ENCODE peak calls at places on chromosomes 7 and 10, in five cellular contexts. J, A, M, Y and E are unnamed samples.

GRCh38 chr7:150927954-150928340 is 50.2 kb downstream of the KCNH2 start:
- DNase-seq in J (no peak), A (peak), M (no peak), Y (peak), E (no peak)

GRCh38 chr10:78549536-78549935 is 515.9 kb downstream of the RPS24 start:
- DNase-seq in J (no peak), A (no peak), M (no peak), Y (no peak), E (peak)

GRCh38 chr7:115128163-115128562 is 206.3 kb downstream of the MDFIC start:
- DNase-seq in J (no peak), A (no peak), M (no peak), Y (no peak), E (no peak)

GRCh38 chr10:86757110-86757790 is 831 bp downstream of the BMPR1A start:
- DNase-seq in J (peak), A (peak), M (peak), Y (peak), E (peak)

GRCh38 chr7:130822642-130823041 is 88.6 kb upstream of the KLF14 start:
- DNase-seq in J (no peak), A (no peak), M (no peak), Y (peak), E (no peak)

GRCh38 chr10:28800144-28800543 is 122.8 kb downstream of the BAMBI start:
- DNase-seq in J (no peak), A (no peak), M (no peak), Y (peak), E (no peak)

GRCh38 chr10:52940921-52941320 is 168.3 kb upstream of the MBL2 start:
- DNase-seq in J (no peak), A (no peak), M (no peak), Y (no peak), E (no peak)

GRCh38 chr10:6567894-6568293 is 12.2 kb downstream of the PRKCQ start:
- DNase-seq in J (no peak), A (no peak), M (no peak), Y (no peak), E (no peak)

GRCh38 chr7:149718730-149719049 is 54.7 kb downstream of the ZNF467 start:
- DNase-seq in J (no peak), A (no peak), M (no peak), Y (no peak), E (no peak)

GRCh38 chr7:128203047-128203491 is 38.0 kb upstream of the LEP start:
- DNase-seq in J (no peak), A (no peak), M (no peak), Y (no peak), E (peak)

GRCh38 chr7:48090095-48090805 is 1.2 kb downstream of the UPP1 start:
- DNase-seq in J (peak), A (no peak), M (peak), Y (peak), E (no peak)
- TF ChIP-seq POLR2A in J (no peak), A (no peak), M (no peak), Y (peak), E (no peak)

DNA sequence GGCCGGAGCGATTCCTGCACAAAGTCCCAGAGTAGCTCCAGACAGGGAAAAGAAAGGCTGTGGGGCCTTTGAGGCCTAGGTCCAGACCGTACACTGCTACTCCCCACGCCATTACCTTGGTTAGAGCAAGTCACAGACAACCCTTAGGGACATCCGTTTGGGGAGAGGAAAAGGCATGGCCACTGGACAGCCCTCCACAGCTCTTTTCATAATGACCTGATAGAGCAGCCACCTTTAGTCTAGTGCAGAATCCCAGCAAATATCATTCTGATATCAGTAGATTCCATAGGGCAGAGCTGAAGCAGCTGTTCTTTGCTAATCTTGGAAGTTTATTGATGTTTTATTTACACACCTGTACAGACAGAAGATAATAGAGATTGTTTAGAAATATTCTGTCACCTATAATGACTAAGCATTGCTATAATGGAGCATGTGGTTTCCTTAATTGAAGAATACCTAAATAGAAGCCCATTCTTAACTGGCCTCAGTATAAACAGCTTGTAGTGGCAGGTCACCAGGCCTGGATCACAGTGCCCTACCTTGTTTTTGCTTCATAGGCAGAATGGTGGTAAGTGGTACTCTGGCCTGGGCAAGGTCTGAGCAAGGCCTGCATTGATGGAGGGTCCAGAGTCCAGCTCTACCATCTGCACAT is 27.9 kb downstream of the OGDH start:
- DNase-seq in J (no peak), A (no peak), M (peak), Y (peak), E (no peak)
- TF ChIP-seq POLR2A in J (no peak), A (no peak), M (peak), Y (no peak), E (no peak)

GRCh38 chr10:34780818-34781380 is 34.2 kb downstream of the PARD3 start:
- DNase-seq in J (no peak), A (no peak), M (no peak), Y (peak), E (no peak)
- TF ChIP-seq POLR2A in J (no peak), A (no peak), M (no peak), Y (no peak), E (no peak)

DNA sequence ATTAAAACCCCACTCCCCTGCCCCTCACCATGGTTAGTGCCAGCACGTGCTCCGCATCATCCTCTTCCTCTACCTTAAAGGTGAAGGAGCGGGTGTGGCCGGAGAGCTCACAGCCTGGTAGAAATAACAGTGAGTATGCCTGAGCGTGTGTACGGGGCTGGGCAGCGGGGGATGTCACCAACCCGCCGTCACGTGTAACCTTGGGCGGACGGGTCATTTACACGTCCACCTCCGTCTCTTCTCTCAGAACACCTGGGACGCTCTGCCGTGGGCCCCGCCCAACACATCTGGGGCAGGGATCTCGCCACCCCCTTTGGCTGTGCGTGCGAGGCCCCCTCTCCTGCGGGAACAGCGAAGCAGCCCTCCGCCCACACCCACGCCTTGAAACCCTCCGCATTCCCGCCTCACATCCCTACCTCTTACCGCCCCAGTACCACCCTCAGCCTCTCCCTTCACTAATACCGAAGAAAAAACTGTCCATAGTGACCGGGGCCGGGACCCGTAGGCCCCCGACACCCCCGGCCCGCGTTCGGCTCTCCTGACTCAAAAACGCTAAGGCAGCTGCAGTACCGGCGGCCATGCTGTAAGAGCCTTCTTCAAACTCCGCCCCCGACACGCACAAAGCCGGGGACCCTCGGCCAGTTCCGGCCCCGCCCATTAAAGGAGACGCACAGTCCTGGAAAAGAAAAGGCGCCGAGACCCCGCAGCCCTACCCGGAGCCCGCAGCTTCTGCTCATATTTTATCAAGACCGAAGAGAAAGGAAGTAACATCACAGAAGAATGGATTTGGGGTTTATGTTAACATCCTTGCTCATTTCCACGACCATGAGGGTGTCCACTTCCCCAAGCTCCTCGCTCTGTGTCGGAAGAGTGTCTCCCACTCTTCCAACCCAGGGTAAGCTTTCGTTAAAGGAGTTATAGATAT is at the start of gene NPM3:
- DNase-seq in J (peak), A (peak), M (peak), Y (peak), E (peak)
- TF ChIP-seq POLR2A in J (no peak), A (peak), M (peak), Y (peak), E (no peak)

GRCh38 chr7:77738871-77739270 is 42.6 kb downstream of the RSBN1L start:
- DNase-seq in J (no peak), A (no peak), M (no peak), Y (peak), E (no peak)
- TF ChIP-seq POLR2A in J (no peak), A (no peak), M (no peak), Y (no peak), E (no peak)

GRCh38 chr7:142854505-142855400 is at the start of gene EPHB6:
- DNase-seq in J (peak), A (no peak), M (peak), Y (peak), E (peak)
- TF ChIP-seq POLR2A in J (no peak), A (no peak), M (no peak), Y (no peak), E (no peak)

DNA sequence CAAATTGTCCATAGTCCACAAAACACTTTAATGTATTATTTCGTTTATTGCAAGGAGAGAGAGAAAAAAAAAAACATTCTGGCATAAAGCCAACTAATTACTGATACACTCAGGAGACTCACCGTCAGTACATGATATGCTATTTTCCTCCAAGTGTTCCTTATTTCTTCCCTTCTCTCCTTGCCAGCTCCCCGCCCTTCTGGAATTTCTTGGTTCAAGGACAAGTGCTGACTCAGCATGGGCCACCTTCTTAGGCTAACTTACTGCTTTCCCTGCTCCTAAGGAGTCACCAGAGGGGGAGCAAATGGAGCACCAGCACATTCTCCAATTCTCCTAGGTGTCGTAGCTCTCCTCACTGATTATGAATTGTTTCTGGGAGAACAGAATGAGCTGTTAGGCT is 133.8 kb upstream of the HDAC9 start:
- DNase-seq in J (peak), A (no peak), M (peak), Y (no peak), E (no peak)
- TF ChIP-seq POLR2A in J (no peak), A (no peak), M (no peak), Y (no peak), E (no peak)

GRCh38 chr10:62096534-62096933 is 172.1 kb downstream of the RTKN2 start:
- DNase-seq in J (no peak), A (no peak), M (no peak), Y (peak), E (no peak)

GRCh38 chr10:62099299-62099698 is 169.3 kb downstream of the RTKN2 start:
- DNase-seq in J (no peak), A (no peak), M (no peak), Y (no peak), E (no peak)

GRCh38 chr10:62093863-62094291 is 174.8 kb downstream of the RTKN2 start:
- DNase-seq in J (no peak), A (no peak), M (no peak), Y (peak), E (no peak)

GRCh38 chr10:62095341-62096071 is 173.1 kb downstream of the RTKN2 start:
- DNase-seq in J (no peak), A (no peak), M (no peak), Y (peak), E (no peak)

DNA sequence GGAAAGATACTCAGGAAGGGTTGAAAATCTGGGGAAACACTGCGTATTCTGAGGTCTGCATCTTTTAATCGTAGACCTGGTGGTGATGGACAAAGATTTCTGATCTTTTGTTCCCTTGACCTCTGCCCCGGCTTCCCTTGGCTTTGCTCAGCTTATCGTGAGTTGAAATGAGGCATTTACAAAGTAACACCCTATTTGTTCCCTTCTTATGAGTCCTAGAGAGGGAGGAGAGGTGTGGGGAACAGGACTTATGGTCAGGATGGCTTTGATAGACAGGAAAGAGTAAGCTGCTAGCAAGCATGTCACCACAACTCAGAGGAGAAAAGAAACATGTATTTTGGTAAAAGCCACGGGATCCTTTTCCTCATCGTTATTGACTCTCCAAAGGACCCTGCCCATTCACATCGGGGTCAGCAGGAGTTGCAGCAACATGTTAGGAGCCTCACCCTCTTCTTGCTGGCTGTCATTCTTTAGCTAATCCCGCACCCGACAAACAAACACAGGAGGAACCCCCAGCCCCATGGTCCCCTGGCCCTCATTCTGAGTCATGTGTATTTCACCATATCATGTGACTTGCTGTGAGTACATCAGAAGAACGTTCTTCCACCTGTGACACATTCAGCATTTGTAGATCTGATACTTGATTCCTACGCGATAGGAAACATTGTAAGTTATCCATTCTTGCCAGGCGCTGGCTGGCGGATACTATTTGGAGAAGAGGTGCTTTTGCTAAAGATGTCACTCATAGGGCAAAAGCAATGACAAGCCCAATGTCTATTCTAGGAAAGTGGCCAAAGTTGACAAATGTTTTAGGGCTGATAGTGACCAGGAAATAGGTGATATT is 170.1 kb downstream of the RTKN2 start:
- DNase-seq in J (no peak), A (no peak), M (no peak), Y (peak), E (no peak)
- TF ChIP-seq POLR2A in J (no peak), A (no peak), M (no peak), Y (peak), E (no peak)

DNA sequence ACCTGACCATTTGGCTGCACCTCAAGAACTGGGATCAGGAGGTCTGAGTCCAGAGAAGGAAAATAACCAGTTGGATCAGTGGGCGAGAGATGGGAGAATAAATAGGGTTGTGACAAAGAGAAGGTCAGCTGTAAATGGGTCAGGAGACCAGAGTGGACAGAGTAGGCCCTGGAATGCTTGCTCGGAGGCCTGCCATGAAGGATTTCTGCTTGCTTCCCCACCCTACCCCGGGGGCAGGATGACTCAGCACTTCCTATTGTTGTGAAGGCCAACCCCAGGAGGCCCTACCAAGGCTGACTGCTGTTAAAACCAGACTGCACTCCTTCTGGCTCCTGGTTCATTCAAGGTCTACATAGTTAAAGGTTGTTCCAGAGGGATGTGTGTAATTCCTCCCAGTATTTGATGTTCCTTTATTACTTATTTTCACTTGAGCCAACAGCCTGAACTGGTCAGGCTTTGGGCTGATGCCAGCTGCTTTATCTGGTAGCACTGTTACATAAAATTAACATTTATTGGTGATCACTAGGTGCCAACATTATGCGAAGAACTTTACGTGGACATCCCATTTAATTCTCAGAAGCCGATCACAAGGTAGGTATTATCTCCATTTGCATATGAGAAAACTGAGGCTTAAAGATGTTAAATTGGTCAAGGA is 27.3 kb upstream of the IFRD1 start:
- DNase-seq in J (peak), A (peak), M (peak), Y (peak), E (peak)
- TF ChIP-seq POLR2A in J (no peak), A (no peak), M (no peak), Y (no peak), E (no peak)